ENCODE peak calls at places on chromosomes 2 and 18, in ten cellular contexts. A is uterus, R is amygdala, F is HFFc6, W is posterior cingulate gyrus, I is SW480, O is T follicular helper cell, T is GOT3, G is GM23248, C is GM19239. S is an unnamed sample.

GRCh38 chr2:226076529-226076928 is 677.0 kb downstream of the NYAP2 start:
- DNase-seq in F (no peak), O (no peak), A (no peak), I (no peak), T (no peak), W (no peak), C (no peak), G (peak; percentile 13), R (no peak), S (no peak)

GRCh38 chr2:145379934-145380333 is 860.0 kb upstream of the ZEB2 start:
- DNase-seq in I (no peak), O (no peak), G (no peak), W (no peak), T (no peak), A (no peak), C (no peak), R (no peak), F (no peak), S (no peak)

GRCh38 chr2:239003933-239004636 is 156.2 kb downstream of the TWIST2 start:
- DNase-seq in R (no peak), C (no peak), A (no peak), F (no peak), W (no peak), G (no peak), I (no peak), T (no peak), O (no peak), S (no peak)

GRCh38 chr2:120845281-120845680 is 109.6 kb downstream of the GLI2 start:
- DNase-seq in R (no peak), T (no peak), F (no peak), A (peak; percentile 44), G (peak; percentile 69), W (peak; percentile 77), O (no peak), C (no peak), I (no peak), S (no peak)

GRCh38 chr2:71299507-71299906 is 32.1 kb upstream of the ZNF638 start:
- DNase-seq in C (no peak), G (peak; percentile 50), O (no peak), I (peak; percentile 33), F (peak; percentile 3), T (no peak), W (no peak), A (no peak), R (no peak), S (peak; percentile 38)

GRCh38 chr2:201901770-201902169 is 95.4 kb downstream of the CDK15 start:
- DNase-seq in C (no peak), F (no peak), O (no peak), A (no peak), W (no peak), I (no peak), R (no peak), T (no peak), G (no peak), S (no peak)

GRCh38 chr2:120580709-120581108 is 155.0 kb upstream of the GLI2 start:
- DNase-seq in O (no peak), W (peak; percentile 81), A (no peak), C (no peak), G (no peak), F (no peak), R (no peak), I (no peak), T (no peak), S (no peak)

GRCh38 chr2:182980115-182980514 is 58.1 kb downstream of the NCKAP1 start:
- DNase-seq in G (peak; percentile 63), A (no peak), I (peak; percentile 70), R (no peak), C (peak; percentile 2), T (no peak), W (no peak), O (no peak), F (peak; percentile 46), S (peak; percentile 58)

GRCh38 chr18:78625895-78626294 is 353.7 kb upstream of the SALL3 start:
- DNase-seq in W (no peak), R (no peak), F (no peak), A (no peak), T (no peak), G (no peak), C (no peak), O (no peak), I (no peak), S (no peak)

GRCh38 chr2:3642521-3643215 is 15.3 kb upstream of the ALLC start:
- DNase-seq in I (no peak), T (no peak), W (peak; percentile 69), A (no peak), R (no peak), C (no peak), G (no peak), F (no peak), O (no peak), S (no peak)

S was measured in kidney tubule cell.